ENCODE peak calls at places on chromosomes 3 and 15, in four cellular contexts. One of them, this sample, is unnamed. For H3K9me3, the result is how much of the 10 kb centered on the place peaks cover.

GRCh38 chr15:79436037-79436780 is 4.1 kb downstream of the MINAR1 start:
- DNase-seq in sigmoid colon: no peak
- DNase-seq in H1: no peak
- DNase-seq in neural progenitor cell: no peak
- DNase-seq in this sample: no peak

GRCh38 chr3:129890125-129890524 is 3.4 kb downstream of the TMCC1 start:
- DNase-seq in sigmoid colon: no peak
- DNase-seq in H1: no peak
- DNase-seq in neural progenitor cell: no peak
- DNase-seq in this sample: no peak

GRCh38 chr3:63047068-63047467 is 171.9 kb upstream of the CADPS start:
- DNase-seq in H1: no peak
- DNase-seq in sigmoid colon: no peak
- DNase-seq in neural progenitor cell: no peak
- DNase-seq in this sample: no peak

GRCh38 chr3:45938043-45938435 is 5.2 kb upstream of the CXCR6 start:
- DNase-seq in neural progenitor cell: no peak
- DNase-seq in H1: no peak
- DNase-seq in sigmoid colon: no peak
- DNase-seq in this sample: no peak

GRCh38 chr3:5194801-5195509 is 7.4 kb downstream of the EDEM1 start:
- DNase-seq in H1: no peak
- DNase-seq in neural progenitor cell: no peak
- DNase-seq in sigmoid colon: peak
- DNase-seq in this sample: no peak

GRCh38 chr3:194277547-194278091 is 73.5 kb downstream of the CPN2 start:
- DNase-seq in neural progenitor cell: no peak
- DNase-seq in sigmoid colon: peak
- DNase-seq in H1: no peak
- DNase-seq in this sample: peak

GRCh38 chr15:48221885-48222284 is 15.8 kb downstream of the SLC12A1 start:
- DNase-seq in neural progenitor cell: no peak
- DNase-seq in H1: no peak
- DNase-seq in sigmoid colon: no peak
- DNase-seq in this sample: no peak

GRCh38 chr3:151971194-151971771 is 97.8 kb downstream of the SUCNR1 start:
- DNase-seq in sigmoid colon: no peak
- DNase-seq in neural progenitor cell: no peak
- DNase-seq in H1: no peak
- DNase-seq in this sample: no peak

GRCh38 chr15:40763801-40764765 is at the start of gene GCHFR:
- DNase-seq in sigmoid colon: peak
- DNase-seq in neural progenitor cell: peak
- DNase-seq in H1: no peak
- DNase-seq in this sample: peak

GRCh38 chr3:120907659-120908029 is 361 bp upstream of the STXBP5L start:
- DNase-seq in H1: no peak
- DNase-seq in neural progenitor cell: no peak
- DNase-seq in sigmoid colon: no peak
- DNase-seq in this sample: no peak

GRCh38 chr15:60830479-60830878 is 351.5 kb upstream of the ICE2 start:
- DNase-seq in neural progenitor cell: no peak
- DNase-seq in sigmoid colon: no peak
- DNase-seq in H1: no peak
- DNase-seq in this sample: no peak

GRCh38 chr15:86236721-86237121 is 157.1 kb downstream of the AGBL1 start:
- DNase-seq in neural progenitor cell: peak
- DNase-seq in H1: peak
- DNase-seq in sigmoid colon: no peak
- DNase-seq in this sample: no peak

GRCh38 chr3:64300790-64301423 is 75.6 kb upstream of the PRICKLE2 start:
- DNase-seq in H1: no peak
- DNase-seq in sigmoid colon: no peak
- DNase-seq in neural progenitor cell: no peak
- DNase-seq in this sample: no peak

GRCh38 chr3:123732447-123732846 is 147.6 kb upstream of the HACD2 start:
- DNase-seq in H1: no peak
- DNase-seq in sigmoid colon: no peak
- DNase-seq in neural progenitor cell: no peak
- DNase-seq in this sample: peak

GRCh38 chr15:67180514-67181191 is 73.8 kb downstream of the AAGAB start:
- DNase-seq in sigmoid colon: no peak
- DNase-seq in H1: no peak
- DNase-seq in neural progenitor cell: peak
- DNase-seq in this sample: no peak

GRCh38 chr3:117892431-117892841 is 1142.2 kb downstream of the IGSF11 start:
- DNase-seq in sigmoid colon: no peak
- DNase-seq in neural progenitor cell: no peak
- DNase-seq in H1: no peak
- DNase-seq in this sample: no peak

GRCh38 chr15:36831125-36831914 is 251.9 kb downstream of the CDIN1 start:
- DNase-seq in H1: no peak
- DNase-seq in sigmoid colon: no peak
- DNase-seq in neural progenitor cell: no peak
- DNase-seq in this sample: no peak

GRCh38 chr3:128051459-128051836 is 789 bp upstream of the SEC61A1 start:
- DNase-seq in sigmoid colon: no peak
- DNase-seq in neural progenitor cell: peak
- DNase-seq in H1: no peak
- DNase-seq in this sample: no peak

GRCh38 chr3:158696618-158697017 is 24.2 kb upstream of the LXN start:
- DNase-seq in H1: no peak
- DNase-seq in neural progenitor cell: no peak
- DNase-seq in sigmoid colon: no peak
- DNase-seq in this sample: no peak

GRCh38 chr3:150147776-150148175 is 177.1 kb upstream of the PFN2 start:
- DNase-seq in neural progenitor cell: no peak
- DNase-seq in sigmoid colon: no peak
- DNase-seq in H1: no peak
- DNase-seq in this sample: no peak

GRCh38 chr3:52021869-52022268 is 26.2 kb upstream of the RPL29 start:
- DNase-seq in H1: no peak
- DNase-seq in sigmoid colon: no peak
- DNase-seq in neural progenitor cell: no peak
- DNase-seq in this sample: no peak

GRCh38 chr3:157282261-157283191 is 122.6 kb upstream of the CCNL1 start:
- DNase-seq in neural progenitor cell: no peak
- DNase-seq in sigmoid colon: peak
- DNase-seq in H1: no peak
- DNase-seq in this sample: no peak

GRCh38 chr3:106208979-106209378 is 340.2 kb upstream of the CBLB start:
- DNase-seq in sigmoid colon: no peak
- DNase-seq in H1: no peak
- DNase-seq in neural progenitor cell: no peak
- DNase-seq in this sample: no peak

GRCh38 chr3:37031115-37031682 is 37.9 kb downstream of the MLH1 start:
- DNase-seq in H1: no peak
- DNase-seq in sigmoid colon: peak
- DNase-seq in neural progenitor cell: no peak
- DNase-seq in this sample: no peak

GRCh38 chr15:73924258-73924921 is 1.9 kb upstream of the LOXL1 start:
- DNase-seq in H1: no peak
- DNase-seq in neural progenitor cell: peak
- DNase-seq in sigmoid colon: no peak
- DNase-seq in this sample: no peak

GRCh38 chr15:60006203-60006782 is 2.2 kb downstream of the FOXB1 start:
- DNase-seq in H1: no peak
- DNase-seq in neural progenitor cell: peak
- DNase-seq in sigmoid colon: no peak
- DNase-seq in this sample: no peak

GRCh38 chr3:24494616-24495333 is at the start of gene THRB:
- DNase-seq in H1: no peak
- DNase-seq in neural progenitor cell: peak
- DNase-seq in sigmoid colon: peak
- DNase-seq in this sample: peak

GRCh38 chr15:94105760-94106159 is 125.6 kb upstream of the MCTP2 start:
- DNase-seq in H1: no peak
- DNase-seq in sigmoid colon: no peak
- DNase-seq in neural progenitor cell: no peak
- DNase-seq in this sample: no peak

GRCh38 chr15:63165166-63165859 is 8.0 kb upstream of the RPS27L start:
- DNase-seq in sigmoid colon: no peak
- DNase-seq in neural progenitor cell: no peak
- DNase-seq in H1: no peak
- DNase-seq in this sample: no peak

GRCh38 chr3:13403818-13404216 is 16.3 kb downstream of the NUP210 start:
- DNase-seq in sigmoid colon: no peak
- DNase-seq in H1: no peak
- DNase-seq in neural progenitor cell: peak
- DNase-seq in this sample: no peak

GRCh38 chr3:177102526-177102925 is 94.8 kb downstream of the TBL1XR1 start:
- DNase-seq in H1: no peak
- DNase-seq in sigmoid colon: no peak
- DNase-seq in neural progenitor cell: no peak
- DNase-seq in this sample: no peak

GRCh38 chr3:9902372-9903237 is at the start of gene IL17RE:
- DNase-seq in sigmoid colon: no peak
- DNase-seq in H1: no peak
- DNase-seq in neural progenitor cell: peak
- DNase-seq in this sample: no peak

GRCh38 chr3:184180165-184180564 is 5.5 kb downstream of the AP2M1 start:
- DNase-seq in H1: no peak
- DNase-seq in sigmoid colon: no peak
- DNase-seq in neural progenitor cell: no peak
- DNase-seq in this sample: no peak

GRCh38 chr3:66236281-66236680 is 15.5 kb downstream of the SLC25A26 start:
- DNase-seq in neural progenitor cell: peak
- DNase-seq in H1: no peak
- DNase-seq in sigmoid colon: no peak
- DNase-seq in this sample: no peak

GRCh38 chr15:61651267-61651666 is 409.0 kb downstream of the VPS13C start:
- DNase-seq in sigmoid colon: no peak
- DNase-seq in H1: no peak
- DNase-seq in neural progenitor cell: peak
- DNase-seq in this sample: no peak

GRCh38 chr3:58725326-58725853 is 58.8 kb upstream of the FAM3D start:
- DNase-seq in neural progenitor cell: no peak
- DNase-seq in sigmoid colon: no peak
- DNase-seq in H1: no peak
- DNase-seq in this sample: no peak
- H3K9me3 ChIP-seq in neural progenitor cell: under half
- H3K9me3 ChIP-seq in sigmoid colon: under half
- H3K9me3 ChIP-seq in H1: under half
- H3K9me3 ChIP-seq in this sample: under half

GRCh38 chr15:80936288-80937078 is 53.1 kb downstream of the MESD start:
- DNase-seq in H1: no peak
- DNase-seq in neural progenitor cell: no peak
- DNase-seq in sigmoid colon: peak
- DNase-seq in this sample: no peak
- H3K9me3 ChIP-seq in H1: under half
- H3K9me3 ChIP-seq in neural progenitor cell: under half
- H3K9me3 ChIP-seq in sigmoid colon: under half
- H3K9me3 ChIP-seq in this sample: under half

DNA sequence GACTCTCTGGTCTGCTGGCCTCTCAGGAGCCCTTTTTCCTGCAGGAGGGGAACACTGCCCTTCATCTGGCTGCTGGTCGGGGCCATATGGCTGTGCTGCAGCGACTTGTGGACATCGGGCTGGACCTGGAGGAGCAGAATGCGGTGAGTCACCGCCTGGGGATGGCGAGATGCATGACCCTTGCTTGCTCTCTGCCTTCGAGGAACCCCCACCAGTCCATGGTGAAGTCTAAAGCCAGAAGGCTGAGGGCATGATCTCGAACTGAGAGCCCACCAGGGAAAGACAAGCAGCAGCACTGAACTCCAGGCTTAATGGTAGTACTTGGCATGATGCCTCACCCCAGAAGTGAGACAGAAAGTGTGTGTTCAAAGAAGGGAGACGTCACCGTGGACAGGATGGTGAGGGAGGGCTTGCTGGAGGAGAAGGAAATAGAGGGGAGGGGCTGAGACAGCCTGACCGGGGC is 19.1 kb downstream of the ANKDD1A start:
- DNase-seq in H1: no peak
- DNase-seq in sigmoid colon: no peak
- DNase-seq in neural progenitor cell: no peak
- DNase-seq in this sample: peak
- H3K9me3 ChIP-seq in H1: under half
- H3K9me3 ChIP-seq in sigmoid colon: under half
- H3K9me3 ChIP-seq in neural progenitor cell: under half
- H3K9me3 ChIP-seq in this sample: under half

GRCh38 chr15:95362306-95362705 is 968.2 kb upstream of the NR2F2 start:
- DNase-seq in sigmoid colon: no peak
- DNase-seq in neural progenitor cell: no peak
- DNase-seq in H1: no peak
- DNase-seq in this sample: no peak
- H3K9me3 ChIP-seq in sigmoid colon: under half
- H3K9me3 ChIP-seq in neural progenitor cell: under half
- H3K9me3 ChIP-seq in H1: under half
- H3K9me3 ChIP-seq in this sample: under half

GRCh38 chr3:26089249-26089648 is 299.4 kb downstream of the OXSM start:
- DNase-seq in sigmoid colon: no peak
- DNase-seq in neural progenitor cell: no peak
- DNase-seq in H1: no peak
- DNase-seq in this sample: no peak

GRCh38 chr3:26091096-26091495 is 301.2 kb downstream of the OXSM start:
- DNase-seq in H1: no peak
- DNase-seq in neural progenitor cell: no peak
- DNase-seq in sigmoid colon: no peak
- DNase-seq in this sample: no peak

GRCh38 chr3:26084629-26085028 is 294.7 kb downstream of the OXSM start:
- DNase-seq in neural progenitor cell: no peak
- DNase-seq in sigmoid colon: no peak
- DNase-seq in H1: no peak
- DNase-seq in this sample: no peak

GRCh38 chr3:26090589-26090988 is 300.7 kb downstream of the OXSM start:
- DNase-seq in neural progenitor cell: no peak
- DNase-seq in sigmoid colon: no peak
- DNase-seq in H1: no peak
- DNase-seq in this sample: no peak

GRCh38 chr3:26087751-26088150 is 297.9 kb downstream of the OXSM start:
- DNase-seq in neural progenitor cell: no peak
- DNase-seq in H1: no peak
- DNase-seq in sigmoid colon: no peak
- DNase-seq in this sample: no peak
- H3K9me3 ChIP-seq in neural progenitor cell: under half
- H3K9me3 ChIP-seq in H1: under half
- H3K9me3 ChIP-seq in sigmoid colon: under half
- H3K9me3 ChIP-seq in this sample: under half

DNA sequence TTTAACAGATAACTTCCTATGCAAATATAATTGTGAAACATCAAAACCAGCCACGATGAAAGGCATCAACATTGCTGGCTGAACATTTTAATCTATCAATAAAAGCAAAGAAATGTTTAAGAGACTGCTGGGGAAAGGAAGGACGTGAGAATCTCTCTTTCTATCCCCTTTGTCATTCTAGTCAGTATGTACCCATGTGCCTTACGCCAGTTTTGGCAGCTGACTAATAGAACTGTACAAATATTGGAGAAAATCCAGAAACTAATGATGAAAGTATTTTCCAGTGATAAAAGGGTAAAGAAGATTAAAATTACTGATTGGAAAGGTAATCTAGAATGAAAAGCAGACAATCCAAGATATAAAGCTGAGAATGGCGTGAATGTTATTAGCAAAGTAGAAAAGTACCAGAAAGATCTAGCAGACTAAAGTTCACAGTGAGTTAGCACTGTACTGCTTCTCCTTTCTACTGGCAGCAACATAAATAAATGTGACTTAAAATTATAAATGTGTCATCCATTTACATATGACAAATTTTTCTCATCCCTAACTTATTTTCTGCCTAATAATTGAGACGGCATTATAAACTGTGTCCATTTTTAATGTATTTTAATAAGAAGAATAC is 401.9 kb upstream of the CNTN4 start:
- DNase-seq in sigmoid colon: no peak
- DNase-seq in H1: no peak
- DNase-seq in neural progenitor cell: no peak
- DNase-seq in this sample: no peak
- H3K9me3 ChIP-seq in sigmoid colon: under half
- H3K9me3 ChIP-seq in H1: under half
- H3K9me3 ChIP-seq in neural progenitor cell: under half
- H3K9me3 ChIP-seq in this sample: under half

This sample was measured in RWPE2.